ENCODE peak calls at places on chromosome 2, in six cellular contexts. E is transverse colon; Q is spleen; C is CD8-positive, alpha-beta memory T cell; L is CD8-positive, alpha-beta T cell; B is lung. G is an unnamed sample.
A peak's percentile ranks its signal among the peaks of the same experiment; 100 is the strongest.

GRCh38 chr2:73516033-73516432 is 126.2 kb downstream of the NAT8 start:
- DNase-seq in E (no peak), Q (no peak), C (no peak), L (no peak), B (no peak), G (no peak)

GRCh38 chr2:17171446-17172049 is 346.7 kb downstream of the RAD51AP2 start:
- DNase-seq in E (no peak), Q (no peak), C (no peak), L (no peak), B (no peak), G (peak; percentile 47)

GRCh38 chr2:103009861-103010260 is 248.0 kb downstream of the TMEM182 start:
- DNase-seq in E (no peak), Q (no peak), C (no peak), L (no peak), B (no peak), G (peak; percentile 1)

GRCh38 chr2:216287251-216287650 is 85.0 kb downstream of the MARCHF4 start:
- DNase-seq in E (no peak), Q (no peak), C (no peak), L (no peak), B (no peak), G (no peak)

GRCh38 chr2:112155331-112156151 is 17.4 kb downstream of the FBLN7 start:
- DNase-seq in E (no peak), Q (peak; percentile 87), C (peak; percentile 30), L (peak; percentile 74), B (no peak), G (peak; percentile 26)

GRCh38 chr2:37866535-37866934 is 58.6 kb upstream of the RMDN2 start:
- DNase-seq in E (no peak), Q (no peak), C (no peak), L (no peak), B (no peak), G (no peak)

GRCh38 chr2:222993920-222994650 is 57.9 kb upstream of the KCNE4 start:
- DNase-seq in E (peak; percentile 73), Q (no peak), C (no peak), L (no peak), B (peak; percentile 46), G (peak; percentile 81)

GRCh38 chr2:241036397-241036963 is 38.1 kb downstream of the SNED1 start:
- DNase-seq in E (peak; percentile 69), Q (peak; percentile 87), C (peak; percentile 80), L (peak; percentile 79), B (peak; percentile 64), G (no peak)

GRCh38 chr2:84830095-84830494 is 50.8 kb downstream of the TRABD2A start:
- DNase-seq in E (peak; percentile 25), Q (peak; percentile 83), C (no peak), L (no peak), B (peak; percentile 46), G (no peak)

GRCh38 chr2:160371251-160372009 is 122.2 kb downstream of the RBMS1 start:
- DNase-seq in E (no peak), Q (no peak), C (no peak), L (no peak), B (no peak), G (peak; percentile 40)

GRCh38 chr2:45432406-45432805 is 178.7 kb downstream of the SRBD1 start:
- DNase-seq in E (no peak), Q (no peak), C (no peak), L (no peak), B (no peak), G (peak; percentile 24)

GRCh38 chr2:96580771-96581170 is 44.2 kb downstream of the ARID5A start:
- DNase-seq in E (no peak), Q (no peak), C (no peak), L (no peak), B (no peak), G (no peak)

GRCh38 chr2:9178905-9179571 is 27.6 kb upstream of the ASAP2 start:
- DNase-seq in E (peak; percentile 76), Q (no peak), C (no peak), L (no peak), B (no peak), G (peak; percentile 41)

GRCh38 chr2:44707945-44708645 is 233.4 kb upstream of the SIX3 start:
- DNase-seq in E (no peak), Q (no peak), C (no peak), L (no peak), B (no peak), G (no peak)

GRCh38 chr2:86807462-86808275 is 17.0 kb upstream of the CD8A start:
- DNase-seq in E (peak; percentile 58), Q (peak; percentile 91), C (peak; percentile 75), L (peak; percentile 87), B (no peak), G (no peak)

GRCh38 chr2:223626713-223627112 is 24.6 kb upstream of the SCG2 start:
- DNase-seq in E (no peak), Q (no peak), C (no peak), L (no peak), B (no peak), G (no peak)

GRCh38 chr2:226045090-226045489 is 645.6 kb downstream of the NYAP2 start:
- DNase-seq in E (no peak), Q (no peak), C (no peak), L (no peak), B (no peak), G (no peak)

GRCh38 chr2:226052772-226053416 is 653.4 kb downstream of the NYAP2 start:
- DNase-seq in E (no peak), Q (no peak), C (no peak), L (no peak), B (no peak), G (no peak)

GRCh38 chr2:226050822-226051221 is 651.3 kb downstream of the NYAP2 start:
- DNase-seq in E (no peak), Q (no peak), C (no peak), L (no peak), B (no peak), G (no peak)

DNA sequence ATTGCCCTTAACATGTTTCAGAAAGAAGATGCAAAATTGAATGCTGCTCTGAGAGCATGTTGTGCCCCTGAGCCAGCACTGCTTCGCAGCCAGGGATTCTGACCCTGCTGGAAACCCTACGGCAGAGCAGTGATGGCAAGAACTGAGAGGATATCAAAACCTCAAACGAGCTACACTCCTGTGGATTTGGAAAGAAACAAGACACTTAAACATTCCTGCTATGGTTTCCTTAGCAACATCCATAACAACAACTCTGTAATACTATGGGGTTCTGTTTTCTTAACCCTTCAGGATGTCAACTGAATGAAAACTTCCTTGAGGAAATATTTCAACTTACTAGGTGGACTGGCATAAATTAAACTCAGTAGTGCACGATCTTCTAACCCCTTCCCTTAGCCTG is 649.1 kb downstream of the NYAP2 start:
- DNase-seq in E (no peak), Q (no peak), C (no peak), L (no peak), B (no peak), G (peak; percentile 42)
- H3K4me3 ChIP-seq in E (no peak overlapping the region), Q (no peak overlapping the region), C (no peak overlapping the region), L (no peak overlapping the region), B (no peak overlapping the region), G (no peak overlapping the region)

GRCh38 chr2:24269270-24269669 is 91.1 kb downstream of the ITSN2 start:
- DNase-seq in E (no peak), Q (no peak), C (no peak), L (no peak), B (no peak), G (no peak)
- H3K36me3 ChIP-seq in E (peaks cover 60% of the 10 kb centered on the region), Q (peaks cover 3% of the 10 kb centered on the region), C (peaks cover 35% of the 10 kb centered on the region), L (peaks cover 16% of the 10 kb centered on the region), B (peaks cover 21% of the 10 kb centered on the region), G (no peaks in the 10 kb centered on the region)

GRCh38 chr2:174329157-174329715 is 5.5 kb upstream of the SP9 start:
- DNase-seq in E (no peak), Q (no peak), C (no peak), L (no peak), B (no peak), G (no peak)
- H3K27me3 ChIP-seq in E (peaks cover 100% of the 10 kb centered on the region), Q (peaks cover 91% of the 10 kb centered on the region), C (peaks cover 95% of the 10 kb centered on the region), L (peaks cover 88% of the 10 kb centered on the region), B (peaks cover 22% of the 10 kb centered on the region), G (peaks cover 16% of the 10 kb centered on the region)

GRCh38 chr2:70977605-70978205 is 725 bp upstream of the ANKRD53 start:
- DNase-seq in E (peak; percentile 57), Q (peak; percentile 79), C (no peak), L (peak; percentile 49), B (peak; percentile 27), G (peak; percentile 31)
- H3K4me3 ChIP-seq in E (peak overlapping the region; percentile 35), Q (peak overlapping the region; percentile 57), C (peak overlapping the region; percentile 95), L (peak overlapping the region; percentile 59), B (no peak overlapping the region), G (peak overlapping the region; percentile 55)

GRCh38 chr2:127485051-127485693 is 41.1 kb downstream of the IWS1 start:
- DNase-seq in E (no peak), Q (no peak), C (peak; percentile 6), L (no peak), B (no peak), G (no peak)
- H3K36me3 ChIP-seq in E (peaks cover 60% of the 10 kb centered on the region), Q (peaks cover 3% of the 10 kb centered on the region), C (peaks cover 44% of the 10 kb centered on the region), L (peaks cover 43% of the 10 kb centered on the region), B (peaks cover 30% of the 10 kb centered on the region), G (peaks cover 90% of the 10 kb centered on the region)

DNA sequence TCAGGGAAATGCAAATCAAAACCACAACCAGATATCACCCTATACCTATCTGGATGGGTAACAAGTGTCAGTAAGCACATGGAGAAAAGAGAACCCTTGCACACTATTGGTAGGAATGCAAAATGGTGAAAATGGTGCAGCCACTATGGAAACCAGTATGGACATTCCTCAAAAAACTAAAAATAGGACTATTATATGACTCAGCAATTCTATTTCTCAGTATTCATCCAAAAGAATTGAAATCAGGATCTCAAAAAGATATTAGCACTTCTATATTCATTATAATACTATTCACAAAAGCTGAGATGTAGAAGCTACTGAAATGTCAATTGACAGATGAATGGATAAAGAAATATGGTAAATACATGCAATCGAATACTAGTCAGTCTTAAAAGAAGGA is 491.1 kb upstream of the MYT1L start:
- DNase-seq in E (no peak), Q (no peak), C (no peak), L (no peak), B (no peak), G (no peak)
- H3K27me3 ChIP-seq in E (no peaks in the 10 kb centered on the region), Q (no peaks in the 10 kb centered on the region), C (no peaks in the 10 kb centered on the region), L (no peaks in the 10 kb centered on the region), B (no peaks in the 10 kb centered on the region), G (no peaks in the 10 kb centered on the region)

GRCh38 chr2:231613054-231613654 is 20.5 kb downstream of the TEX44 start:
- DNase-seq in E (no peak), Q (peak; percentile 85), C (no peak), L (no peak), B (no peak), G (no peak)
- H3K4me3 ChIP-seq in E (peak overlapping the region; percentile 19), Q (peak overlapping the region; percentile 54), C (peak overlapping the region; percentile 62), L (peak overlapping the region; percentile 55), B (no peak overlapping the region), G (no peak overlapping the region)

GRCh38 chr2:24439971-24440340 is 51.1 kb upstream of the NCOA1 start:
- DNase-seq in E (no peak), Q (no peak), C (no peak), L (no peak), B (no peak), G (no peak)
- H3K36me3 ChIP-seq in E (no peaks in the 10 kb centered on the region), Q (no peaks in the 10 kb centered on the region), C (no peaks in the 10 kb centered on the region), L (no peaks in the 10 kb centered on the region), B (no peaks in the 10 kb centered on the region), G (no peaks in the 10 kb centered on the region)

G was measured in MG63.